ENCODE peak calls at places on chromosomes 4 and X, in six cellular contexts. N is osteocyte; K is activated CD4-positive, alpha-beta T cell treated with anti-CD3 and anti-CD28 coated beads, Interleukin-2, amount 10 ng/mL, durations not matched to agents 7 days and 5 days; E is iPS-NIHi11; R is activated naive CD4-positive, alpha-beta T cell; O is Right ventricle myocardium superior. S is an unnamed sample.

GRCh38 chr4:175929441-175929840 is 117.4 kb upstream of the GPM6A start:
- DNase-seq in N (no peak), K (no peak), E (no peak), R (no peak), O (no peak), S (no peak)

GRCh38 chr4:159071969-159072765 is 30.7 kb upstream of the RAPGEF2 start:
- DNase-seq in N (no peak), K (no peak), E (no peak), R (no peak), O (no peak), S (no peak)

GRCh38 chr4:167021545-167022155 is 212.6 kb downstream of the SPOCK3 start:
- DNase-seq in N (peak), K (peak), E (peak), R (peak), O (peak), S (peak)

GRCh38 chrX:135520022-135520552 is 373 bp upstream of the INTS6L start:
- DNase-seq in N (no peak), K (no peak), E (no peak), R (no peak), O (no peak), S (no peak)

GRCh38 chr4:141501931-141502330 is 134.5 kb upstream of the IL15 start:
- DNase-seq in N (no peak), K (no peak), E (no peak), R (no peak), O (no peak), S (no peak)

GRCh38 chrX:130726661-130727060 is 176.3 kb downstream of the ENOX2 start:
- DNase-seq in N (no peak), K (no peak), E (no peak), R (no peak), O (no peak), S (peak)

GRCh38 chr4:109548655-109549054 is 11.4 kb upstream of the MCUB start:
- DNase-seq in N (no peak), K (no peak), E (no peak), R (no peak), O (no peak), S (no peak)

GRCh38 chr4:52659722-52660261 is 691 bp upstream of the USP46 start:
- DNase-seq in N (no peak), K (no peak), E (peak), R (no peak), O (peak), S (peak)

GRCh38 chr4:87239821-87240220 is 19.4 kb upstream of the KLHL8 start:
- DNase-seq in N (no peak), K (no peak), E (no peak), R (no peak), O (no peak), S (no peak)

GRCh38 chr4:123559955-123560669 is 163.5 kb downstream of the SPRY1 start:
- DNase-seq in N (no peak), K (no peak), E (peak), R (no peak), O (no peak), S (no peak)